ENCODE peak calls at places on chromosomes 5 and 9, in six cellular contexts. T, Q, Z, Y, M and O are unnamed samples.

GRCh38 chr5:31029925-31030324 is 163.6 kb upstream of the CDH6 start:
- DNase-seq in M (no peak), Z (no peak), Q (no peak), T (no peak), Y (no peak), O (no peak)

GRCh38 chr9:124258765-124259272 is 1.1 kb downstream of the NEK6 start:
- DNase-seq in M (no peak), Y (no peak), Z (no peak), Q (no peak), T (peak), O (no peak)

GRCh38 chr9:90331826-90332575 is 310.6 kb downstream of the DIRAS2 start:
- DNase-seq in T (no peak), M (no peak), Y (no peak), Z (peak), Q (no peak), O (no peak)

GRCh38 chr5:57117601-57118000 is 56.3 kb upstream of the GPBP1 start:
- DNase-seq in Z (peak), Q (no peak), T (no peak), Y (no peak), M (no peak), O (no peak)

GRCh38 chr9:94250456-94250855 is 8.6 kb upstream of the ZNF169 start:
- DNase-seq in Q (no peak), M (no peak), T (no peak), Z (no peak), Y (no peak), O (no peak)

GRCh38 chr9:72384710-72385475 is 19.9 kb upstream of the ZFAND5 start:
- DNase-seq in T (no peak), Q (no peak), M (no peak), Y (no peak), Z (no peak), O (no peak)

GRCh38 chr9:82604947-82605656 is 457.8 kb downstream of the RASEF start:
- DNase-seq in T (no peak), M (no peak), Z (no peak), Y (no peak), Q (no peak), O (no peak)

GRCh38 chr9:36530224-36530623 is 42.5 kb upstream of the MELK start:
- DNase-seq in Z (no peak), T (no peak), Q (no peak), Y (no peak), M (no peak), O (no peak)

GRCh38 chr5:5330723-5331530 is 91.5 kb upstream of the ICE1 start:
- DNase-seq in T (no peak), Q (no peak), M (no peak), Z (no peak), Y (no peak), O (no peak)

GRCh38 chr5:150766265-150766664 is 7.4 kb upstream of the DCTN4 start:
- DNase-seq in Z (peak), Y (no peak), Q (no peak), M (no peak), T (no peak), O (no peak)

GRCh38 chr5:164355267-164355830 is 849.9 kb downstream of the MAT2B start:
- DNase-seq in Z (no peak), T (no peak), Q (no peak), Y (no peak), M (no peak), O (no peak)

GRCh38 chr5:120605325-120606079 is 141.4 kb downstream of the PRR16 start:
- DNase-seq in Z (no peak), T (no peak), Y (no peak), M (no peak), Q (no peak), O (no peak)

GRCh38 chr5:181191526-181192336 is 13.3 kb downstream of the TRIM7 start:
- DNase-seq in Z (no peak), Y (peak), Q (peak), T (peak), M (peak), O (peak)

GRCh38 chr5:42807722-42808447 is 3.8 kb downstream of the SELENOP start:
- DNase-seq in Z (no peak), Y (no peak), M (no peak), T (no peak), Q (no peak), O (no peak)

GRCh38 chr5:59256331-59256730 is 637.2 kb downstream of the PDE4D start:
- DNase-seq in Q (no peak), T (no peak), Y (no peak), Z (no peak), M (no peak), O (no peak)

GRCh38 chr5:139394123-139394653 is 716 bp downstream of the PROB1 start:
- DNase-seq in Z (peak), Y (peak), Q (no peak), T (peak), M (no peak), O (no peak)